ENCODE peak calls at places on chromosomes 16 and 17, in nine cellular contexts. One of them, this sample, is unnamed.

GRCh38 chr17:73503560-73503959 is 140.7 kb downstream of the SDK2 start:
- DNase-seq in HL-60: no peak
- DNase-seq in neural crest cell: no peak
- DNase-seq in T-cell: no peak
- DNase-seq in BE2C: no peak
- DNase-seq in activated naive CD8-positive, alpha-beta T cell treated with anti-CD3 and anti-CD28 coated beads, Interleukin-2, amount 50 U/mL, for 24 hours: no peak
- DNase-seq in amniotic stem cell: no peak
- DNase-seq in DMS79: no peak
- DNase-seq in neural progenitor cell: no peak
- DNase-seq in this sample: no peak

GRCh38 chr17:81396722-81397313 is 1.6 kb downstream of the BAHCC1 start:
- DNase-seq in BE2C: peak
- DNase-seq in T-cell: peak
- DNase-seq in DMS79: no peak
- DNase-seq in neural crest cell: peak
- DNase-seq in activated naive CD8-positive, alpha-beta T cell treated with anti-CD3 and anti-CD28 coated beads, Interleukin-2, amount 50 U/mL, for 24 hours: peak
- DNase-seq in amniotic stem cell: no peak
- DNase-seq in neural progenitor cell: peak
- DNase-seq in HL-60: peak
- DNase-seq in this sample: peak

GRCh38 chr17:47694818-47695663 is 1.1 kb downstream of the TBKBP1 start:
- DNase-seq in DMS79: no peak
- DNase-seq in T-cell: no peak
- DNase-seq in neural crest cell: no peak
- DNase-seq in activated naive CD8-positive, alpha-beta T cell treated with anti-CD3 and anti-CD28 coated beads, Interleukin-2, amount 50 U/mL, for 24 hours: peak
- DNase-seq in HL-60: peak
- DNase-seq in BE2C: no peak
- DNase-seq in amniotic stem cell: no peak
- DNase-seq in neural progenitor cell: peak
- DNase-seq in this sample: peak

GRCh38 chr16:12639044-12639443 is 164.6 kb downstream of the CPPED1 start:
- DNase-seq in BE2C: no peak
- DNase-seq in DMS79: no peak
- DNase-seq in HL-60: no peak
- DNase-seq in neural progenitor cell: no peak
- DNase-seq in neural crest cell: no peak
- DNase-seq in T-cell: no peak
- DNase-seq in activated naive CD8-positive, alpha-beta T cell treated with anti-CD3 and anti-CD28 coated beads, Interleukin-2, amount 50 U/mL, for 24 hours: no peak
- DNase-seq in amniotic stem cell: no peak
- DNase-seq in this sample: no peak

GRCh38 chr16:89410794-89411309 is 79.5 kb downstream of the ANKRD11 start:
- DNase-seq in neural progenitor cell: no peak
- DNase-seq in DMS79: no peak
- DNase-seq in HL-60: no peak
- DNase-seq in activated naive CD8-positive, alpha-beta T cell treated with anti-CD3 and anti-CD28 coated beads, Interleukin-2, amount 50 U/mL, for 24 hours: no peak
- DNase-seq in neural crest cell: no peak
- DNase-seq in BE2C: peak
- DNase-seq in amniotic stem cell: peak
- DNase-seq in T-cell: no peak
- DNase-seq in this sample: peak

GRCh38 chr17:79026345-79027273 is 2.6 kb downstream of the C1QTNF1 start:
- DNase-seq in HL-60: no peak
- DNase-seq in neural crest cell: no peak
- DNase-seq in amniotic stem cell: no peak
- DNase-seq in T-cell: no peak
- DNase-seq in DMS79: no peak
- DNase-seq in neural progenitor cell: no peak
- DNase-seq in activated naive CD8-positive, alpha-beta T cell treated with anti-CD3 and anti-CD28 coated beads, Interleukin-2, amount 50 U/mL, for 24 hours: no peak
- DNase-seq in BE2C: no peak
- DNase-seq in this sample: no peak

GRCh38 chr17:44023545-44024270 is 8.9 kb upstream of the TMEM101 start:
- DNase-seq in BE2C: no peak
- DNase-seq in HL-60: no peak
- DNase-seq in amniotic stem cell: no peak
- DNase-seq in neural crest cell: no peak
- DNase-seq in activated naive CD8-positive, alpha-beta T cell treated with anti-CD3 and anti-CD28 coated beads, Interleukin-2, amount 50 U/mL, for 24 hours: no peak
- DNase-seq in neural progenitor cell: no peak
- DNase-seq in DMS79: no peak
- DNase-seq in T-cell: no peak
- DNase-seq in this sample: no peak

GRCh38 chr17:5123343-5124124 is 7.7 kb downstream of the USP6 start:
- DNase-seq in HL-60: no peak
- DNase-seq in BE2C: no peak
- DNase-seq in neural progenitor cell: no peak
- DNase-seq in DMS79: no peak
- DNase-seq in amniotic stem cell: no peak
- DNase-seq in T-cell: no peak
- DNase-seq in neural crest cell: no peak
- DNase-seq in activated naive CD8-positive, alpha-beta T cell treated with anti-CD3 and anti-CD28 coated beads, Interleukin-2, amount 50 U/mL, for 24 hours: no peak
- DNase-seq in this sample: no peak

GRCh38 chr16:64841071-64841470 is 280.8 kb downstream of the CDH11 start:
- DNase-seq in neural progenitor cell: no peak
- DNase-seq in HL-60: no peak
- DNase-seq in amniotic stem cell: no peak
- DNase-seq in DMS79: no peak
- DNase-seq in T-cell: no peak
- DNase-seq in BE2C: no peak
- DNase-seq in neural crest cell: no peak
- DNase-seq in activated naive CD8-positive, alpha-beta T cell treated with anti-CD3 and anti-CD28 coated beads, Interleukin-2, amount 50 U/mL, for 24 hours: no peak
- DNase-seq in this sample: no peak

GRCh38 chr17:76726231-76726765 is at the start of gene JMJD6:
- DNase-seq in amniotic stem cell: peak
- DNase-seq in BE2C: peak
- DNase-seq in T-cell: no peak
- DNase-seq in neural crest cell: peak
- DNase-seq in activated naive CD8-positive, alpha-beta T cell treated with anti-CD3 and anti-CD28 coated beads, Interleukin-2, amount 50 U/mL, for 24 hours: peak
- DNase-seq in HL-60: peak
- DNase-seq in DMS79: peak
- DNase-seq in neural progenitor cell: peak
- DNase-seq in this sample: peak